ENCODE peak calls at places on chromosomes 4 and X, in six cellular contexts. P is H1, Q is endothelial cell, E is dorsolateral prefrontal cortex, T is esophagus muscularis mucosa, Y is cardiac fibroblast. B is an unnamed sample.

GRCh38 chr4:54840992-54841768 is 183.4 kb downstream of the KIT start:
- DNase-seq in P (no peak), Q (no peak), E (no peak), T (no peak), Y (peak), B (no peak)

GRCh38 chr4:169657470-169658107 is 37.2 kb downstream of the CLCN3 start:
- DNase-seq in P (no peak), Q (no peak), E (no peak), T (no peak), Y (no peak), B (no peak)

GRCh38 chrX:153631931-153632611 is 14.9 kb upstream of the DUSP9 start:
- DNase-seq in P (no peak), Q (no peak), E (peak), T (no peak), Y (no peak), B (no peak)

GRCh38 chr4:94595880-94596483 is 144.2 kb downstream of the PDLIM5 start:
- DNase-seq in P (no peak), Q (no peak), E (no peak), T (no peak), Y (peak), B (peak)

GRCh38 chr4:25223770-25224375 is 10.0 kb upstream of the PI4K2B start:
- DNase-seq in P (peak), Q (peak), E (no peak), T (no peak), Y (peak), B (no peak)

GRCh38 chr4:167555338-167556022 is 321.2 kb upstream of the SPOCK3 start:
- DNase-seq in P (no peak), Q (no peak), E (no peak), T (no peak), Y (no peak), B (no peak)

GRCh38 chr4:115229873-115230272 is 116.5 kb upstream of the NDST4 start:
- DNase-seq in P (no peak), Q (no peak), E (no peak), T (no peak), Y (no peak), B (no peak)

GRCh38 chrX:108993909-108994308 is 257.5 kb upstream of the IRS4 start:
- DNase-seq in P (no peak), Q (no peak), E (no peak), T (no peak), Y (no peak), B (no peak)

GRCh38 chrX:1592863-1593201 is 1.4 kb downstream of the AKAP17A start:
- DNase-seq in P (no peak), Q (no peak), E (peak), T (no peak), Y (peak), B (no peak)

GRCh38 chr4:2484993-2485392 is 16.1 kb downstream of the RNF4 start:
- DNase-seq in P (no peak), Q (peak), E (peak), T (peak), Y (peak), B (peak)

GRCh38 chr4:94976371-94977011 is 218.7 kb downstream of the BMPR1B start:
- DNase-seq in P (no peak), Q (no peak), E (no peak), T (no peak), Y (peak), B (no peak)

GRCh38 chr4:122873752-122874151 is 47.1 kb downstream of the FGF2 start:
- DNase-seq in P (no peak), Q (no peak), E (no peak), T (no peak), Y (no peak), B (no peak)

GRCh38 chrX:69919749-69920148 is 130.0 kb downstream of the AWAT2 start:
- DNase-seq in P (no peak), Q (no peak), E (no peak), T (no peak), Y (peak), B (no peak)

GRCh38 chrX:136584545-136584944 is 52.5 kb downstream of the VGLL1 start:
- DNase-seq in P (no peak), Q (no peak), E (no peak), T (no peak), Y (no peak), B (peak)

GRCh38 chrX:71618303-71618721 is at the start of gene CXCR3:
- DNase-seq in P (no peak), Q (no peak), E (no peak), T (no peak), Y (no peak), B (peak)

GRCh38 chr4:126124817-126125216 is 810.1 kb downstream of the FAT4 start:
- DNase-seq in P (no peak), Q (no peak), E (no peak), T (no peak), Y (peak), B (no peak)

GRCh38 chr4:155604718-155605601 is 61.7 kb upstream of the GUCY1A1 start:
- DNase-seq in P (no peak), Q (no peak), E (no peak), T (no peak), Y (peak), B (no peak)

DNA sequence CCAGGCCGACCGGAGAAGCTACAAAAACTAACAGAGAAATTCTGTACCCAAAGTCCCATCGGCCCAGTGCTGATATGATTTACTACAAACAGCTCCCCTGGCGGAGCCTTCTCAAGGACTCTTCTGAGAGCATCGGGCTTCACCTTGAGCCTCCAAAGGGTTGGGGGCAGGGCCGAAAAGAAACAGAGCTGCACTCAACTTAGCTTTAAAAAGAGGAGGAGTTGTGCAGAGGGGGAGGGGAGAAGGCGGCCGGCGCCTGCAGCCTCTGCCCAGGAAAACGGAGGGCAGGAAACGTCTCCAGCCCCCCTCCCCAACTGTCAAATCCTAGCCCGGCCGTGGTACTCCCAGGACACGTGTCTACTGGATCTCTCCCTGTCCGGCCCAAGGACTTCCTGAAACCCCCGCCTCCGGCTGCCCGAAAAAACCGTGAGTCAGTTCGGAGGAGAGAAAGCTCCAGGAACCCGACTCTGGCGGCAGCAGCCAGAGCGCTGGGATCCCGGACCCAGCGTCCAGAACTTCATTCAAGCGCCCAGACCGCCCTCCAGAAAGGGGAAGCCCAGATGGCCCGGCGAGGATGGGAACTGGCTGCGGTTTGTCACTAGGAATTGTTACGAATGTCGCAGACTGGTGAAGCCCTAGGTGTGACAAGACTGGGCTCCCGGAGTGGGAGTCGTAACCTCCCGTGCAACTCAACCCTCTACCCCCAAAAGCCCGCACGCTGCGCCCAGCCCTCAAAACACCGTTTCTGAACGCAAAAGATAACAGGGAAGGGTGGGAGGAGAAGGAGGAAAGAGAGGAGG is 1.0 kb downstream of the ADAMTS3 start:
- DNase-seq in P (peak), Q (peak), E (peak), T (peak), Y (peak), B (peak)
- TF ChIP-seq CTCF in P (peak), Q (no peak), E (no peak), T (peak), Y (peak), B (no peak)

GRCh38 chr4:184099541-184099966 is 118.1 kb downstream of the ENPP6 start:
- DNase-seq in P (no peak), Q (no peak), E (peak), T (no peak), Y (no peak), B (no peak)

GRCh38 chr4:184097815-184098214 is 119.9 kb downstream of the ENPP6 start:
- DNase-seq in P (no peak), Q (no peak), E (no peak), T (no peak), Y (no peak), B (no peak)

GRCh38 chr4:184099033-184099432 is 118.6 kb downstream of the ENPP6 start:
- DNase-seq in P (no peak), Q (no peak), E (no peak), T (no peak), Y (no peak), B (no peak)

GRCh38 chr4:184096561-184097239 is 121.0 kb downstream of the ENPP6 start:
- DNase-seq in P (no peak), Q (no peak), E (no peak), T (no peak), Y (peak), B (no peak)

DNA sequence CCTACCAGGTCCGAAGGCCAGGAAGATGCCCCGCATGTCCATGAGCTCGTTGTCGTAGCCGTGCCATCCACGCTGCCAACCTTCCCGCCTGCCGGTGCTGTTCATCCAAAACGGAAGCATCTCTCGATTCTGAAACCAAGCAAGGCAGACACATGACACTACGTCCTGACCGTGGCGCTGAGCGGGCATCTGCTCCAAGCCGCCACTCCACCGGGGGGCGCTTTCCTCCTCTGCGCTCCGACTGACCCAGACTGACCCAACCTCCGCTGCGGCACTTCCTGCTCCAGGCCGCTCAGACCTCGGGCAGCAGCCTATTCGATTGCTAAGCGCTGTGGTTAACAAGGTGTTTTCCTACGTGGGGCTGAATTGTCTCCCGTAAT is 120.4 kb downstream of the ENPP6 start:
- DNase-seq in P (peak), Q (peak), E (peak), T (no peak), Y (peak), B (peak)
- TF ChIP-seq CTCF in P (peak), Q (peak), E (peak), T (no peak), Y (no peak), B (no peak)

DNA sequence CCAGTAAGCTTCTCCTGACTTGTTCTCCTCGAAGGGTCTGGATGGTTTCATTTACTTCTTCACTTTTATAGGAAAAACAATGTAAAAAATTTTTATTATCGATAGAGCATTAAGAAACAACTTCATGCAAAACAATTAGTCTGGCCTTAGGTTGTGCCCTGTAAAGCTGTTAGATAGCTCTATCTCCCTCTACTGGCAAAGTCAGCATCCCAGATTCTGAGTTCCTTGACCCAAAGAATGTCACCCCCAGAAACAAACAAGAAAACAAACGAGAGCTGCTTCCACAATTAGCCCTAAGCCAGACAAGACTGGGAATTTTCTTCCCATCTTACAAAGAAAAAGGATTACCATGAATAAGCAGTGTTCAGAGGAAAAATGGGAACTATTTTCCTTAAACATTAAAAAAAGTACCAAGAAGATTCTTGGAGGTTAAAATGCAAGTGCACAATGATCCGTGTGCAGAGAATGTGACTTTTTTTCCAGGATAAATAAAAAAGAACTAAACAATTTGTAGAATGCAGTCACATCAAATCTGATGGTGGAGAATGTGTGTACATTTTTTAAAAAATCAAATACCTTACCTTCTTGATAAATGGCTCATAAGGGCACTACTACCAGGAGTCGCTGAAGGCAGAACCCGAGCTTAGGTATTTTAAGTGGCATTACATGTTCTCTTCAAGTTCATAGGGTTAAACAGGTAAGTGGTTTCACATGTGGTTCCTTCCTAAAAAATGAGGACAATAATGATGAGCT is 293.2 kb downstream of the FBXO8 start:
- DNase-seq in P (no peak), Q (peak), E (no peak), T (no peak), Y (peak), B (peak)
- TF ChIP-seq CTCF in P (peak), Q (no peak), E (no peak), T (peak), Y (peak), B (no peak)

DNA sequence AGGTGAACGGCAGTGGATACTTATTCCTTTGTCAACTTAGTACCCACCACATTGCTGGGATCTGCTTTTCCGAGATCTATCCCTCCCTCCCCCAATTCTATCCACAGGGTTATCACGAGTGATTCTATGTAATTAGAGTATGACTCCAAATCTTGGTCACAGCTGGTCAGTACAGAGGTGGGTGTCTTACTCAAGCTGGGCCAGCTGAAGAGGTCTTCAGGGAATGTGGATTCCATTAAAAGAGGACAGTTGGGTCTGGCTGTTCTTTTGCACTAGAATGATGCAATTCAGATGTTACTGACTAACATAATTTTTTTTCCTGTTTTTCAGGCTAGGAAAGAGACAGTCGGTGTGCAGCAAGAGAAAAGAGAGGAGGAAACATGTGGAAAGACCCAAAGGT is 92.3 kb downstream of the HS3ST1 start:
- DNase-seq in P (no peak), Q (no peak), E (no peak), T (peak), Y (no peak), B (no peak)
- TF ChIP-seq CTCF in P (no peak), Q (no peak), E (no peak), T (no peak), Y (no peak), B (no peak)

DNA sequence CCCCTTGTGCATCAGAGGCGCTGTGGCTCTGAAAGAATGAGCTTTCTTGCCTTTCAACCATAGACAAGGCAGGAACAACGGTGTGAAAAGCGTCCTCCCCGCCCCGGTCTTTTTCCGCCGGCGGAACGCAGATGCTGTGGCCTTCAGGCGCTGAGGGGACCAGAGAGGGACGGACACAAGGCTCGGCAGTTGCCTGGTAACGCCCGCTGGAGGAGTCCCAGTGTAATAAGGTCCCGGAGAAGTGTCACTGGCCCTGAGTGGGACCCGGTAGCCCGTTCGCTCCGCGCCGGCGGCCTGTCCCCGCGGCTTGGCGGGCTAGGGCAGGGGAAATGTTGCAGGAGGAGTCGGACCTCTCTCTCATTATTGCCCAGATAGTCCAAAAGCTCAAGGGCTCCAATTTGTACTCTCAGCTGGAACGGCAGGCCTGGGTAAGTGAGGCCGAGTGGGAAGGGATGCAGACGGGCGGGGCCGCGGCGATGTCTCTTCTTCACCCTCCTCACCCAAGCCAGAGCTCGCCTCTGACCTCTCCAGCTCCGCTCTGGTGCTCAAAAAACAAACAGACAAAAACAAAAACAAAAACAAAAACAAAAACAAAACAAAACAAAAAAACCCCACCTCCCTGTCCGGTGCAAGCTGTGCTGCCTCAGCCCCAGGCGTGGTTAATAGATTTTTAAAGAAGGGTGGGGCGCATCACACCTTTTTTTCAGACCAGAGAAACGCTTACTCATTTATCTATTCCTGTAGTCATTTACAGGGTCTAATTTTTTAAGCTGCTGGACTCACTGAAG is at the start of gene TBC1D19:
- DNase-seq in P (peak), Q (peak), E (peak), T (peak), Y (peak), B (peak)
- TF ChIP-seq CTCF in P (no peak), Q (no peak), E (no peak), T (no peak), Y (no peak), B (no peak)

GRCh38 chrX:68084765-68085164 is 348.5 kb downstream of the OPHN1 start:
- DNase-seq in P (no peak), Q (no peak), E (no peak), T (no peak), Y (peak), B (no peak)

DNA sequence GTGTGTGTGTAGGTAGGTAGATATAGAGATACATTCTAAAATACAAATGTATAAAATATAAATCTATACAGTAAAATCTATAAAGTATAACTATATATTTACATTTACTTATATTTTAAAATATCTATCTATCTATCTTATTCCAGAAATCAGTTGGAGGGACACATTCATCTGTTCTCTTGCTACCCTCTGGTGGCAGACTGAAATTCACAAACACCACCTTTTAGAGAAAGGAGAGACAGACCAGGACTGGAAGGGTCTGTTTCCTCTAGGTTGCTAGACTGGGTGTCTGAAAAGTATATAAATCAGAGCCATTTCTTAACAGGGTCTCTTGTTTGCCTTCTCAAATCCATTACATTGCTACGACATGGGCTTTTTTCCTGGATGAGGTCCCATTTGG is 343.0 kb downstream of the OPHN1 start:
- DNase-seq in P (no peak), Q (no peak), E (no peak), T (no peak), Y (no peak), B (no peak)
- TF ChIP-seq CTCF in P (no peak), Q (no peak), E (no peak), T (no peak), Y (no peak), B (no peak)

GRCh38 chr4:110510955-110511544 is 35.1 kb downstream of the ENPEP start:
- DNase-seq in P (no peak), Q (no peak), E (no peak), T (no peak), Y (peak), B (peak)

GRCh38 chr4:110510282-110510681 is 34.3 kb downstream of the ENPEP start:
- DNase-seq in P (no peak), Q (no peak), E (no peak), T (no peak), Y (no peak), B (no peak)

GRCh38 chr4:110505440-110505839 is 29.5 kb downstream of the ENPEP start:
- DNase-seq in P (no peak), Q (no peak), E (no peak), T (no peak), Y (no peak), B (no peak)

GRCh38 chr4:110512901-110513300 is 36.9 kb downstream of the ENPEP start:
- DNase-seq in P (no peak), Q (no peak), E (no peak), T (no peak), Y (no peak), B (no peak)

DNA sequence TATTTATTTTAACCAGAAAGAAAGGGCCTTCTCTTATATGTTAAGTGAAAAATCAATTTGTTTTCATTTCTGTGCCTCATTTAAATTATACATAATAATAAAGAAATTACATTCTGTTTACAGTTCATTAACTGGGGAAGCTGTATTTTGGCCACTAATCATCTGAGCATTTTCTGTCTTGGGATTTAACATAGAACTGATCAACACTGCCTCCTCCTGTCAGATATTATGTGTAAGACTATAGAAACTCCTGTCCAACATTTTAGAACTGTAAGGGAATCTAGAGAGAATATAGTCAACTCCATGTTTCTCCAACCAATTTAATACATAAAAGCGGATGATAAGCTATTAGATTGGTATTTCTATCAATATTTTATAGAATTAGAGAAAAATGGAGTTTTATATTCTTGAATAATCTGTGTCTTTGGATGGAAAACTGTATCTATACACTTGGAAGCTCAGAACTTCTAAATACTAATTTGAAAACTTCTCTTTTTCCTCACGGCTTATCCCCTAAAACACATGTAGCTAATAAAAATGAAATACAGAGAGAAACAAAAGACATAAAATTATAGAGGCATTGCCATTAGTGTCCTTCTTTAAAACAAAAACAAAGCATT is 33.0 kb downstream of the ENPEP start:
- DNase-seq in P (no peak), Q (no peak), E (no peak), T (no peak), Y (peak), B (peak)
- TF ChIP-seq CTCF in P (peak), Q (no peak), E (peak), T (no peak), Y (peak), B (no peak)

B was measured in GM20000.